ENCODE peak calls at places on chromosomes 6 and 20, in seven cellular contexts. N, Z, Q, K, J, Y and D are unnamed samples.

GRCh38 chr20:58691773-58692578 is 624 bp upstream of the NPEPL1 start:
- DNase-seq in N (no peak), Z (no peak), Q (no peak), K (no peak), J (no peak), Y (no peak), D (no peak)

GRCh38 chr6:162615016-162615717 is 112.4 kb downstream of the PRKN start:
- DNase-seq in N (no peak), K (no peak), Y (no peak), J (no peak), Q (no peak), Z (no peak), D (no peak)

GRCh38 chr20:54028276-54029011 is 42.0 kb downstream of the BCAS1 start:
- DNase-seq in Y (no peak), J (no peak), N (no peak), Q (no peak), K (peak), Z (no peak), D (no peak)

GRCh38 chr6:108937170-108937569 is 88.9 kb downstream of the ARMC2 start:
- DNase-seq in N (no peak), K (no peak), Z (no peak), J (no peak), Q (no peak), Y (no peak), D (no peak)

GRCh38 chr6:11828185-11828897 is 49.7 kb upstream of the ADTRP start:
- DNase-seq in J (no peak), Y (no peak), Z (no peak), N (no peak), K (no peak), Q (no peak), D (no peak)

GRCh38 chr6:34484899-34485298 is 19.0 kb downstream of the PACSIN1 start:
- DNase-seq in Q (peak), Z (no peak), N (no peak), K (no peak), Y (no peak), J (no peak), D (no peak)

GRCh38 chr20:13312300-13312699 is 91.2 kb downstream of the ISM1 start:
- DNase-seq in Y (no peak), Q (no peak), Z (no peak), N (no peak), J (no peak), K (no peak), D (no peak)

GRCh38 chr20:10079964-10080363 is 45.2 kb downstream of the ANKEF1 start:
- DNase-seq in N (no peak), Q (no peak), Z (no peak), Y (no peak), J (no peak), K (no peak), D (no peak)

GRCh38 chr6:166417285-166417691 is 34.5 kb upstream of the MPC1 start:
- DNase-seq in K (no peak), N (no peak), J (no peak), Z (no peak), Q (no peak), Y (no peak), D (no peak)

GRCh38 chr6:107822154-107823046 is 1.7 kb downstream of the SCML4 start:
- DNase-seq in Y (no peak), J (no peak), Z (no peak), Q (no peak), K (no peak), N (no peak), D (no peak)

GRCh38 chr20:32494498-32495216 is 90.5 kb downstream of the NOL4L start:
- DNase-seq in N (no peak), Z (no peak), Y (no peak), Q (no peak), J (no peak), K (no peak), D (no peak)

GRCh38 chr6:106525111-106525884 is 104.0 kb downstream of the RTN4IP1 start:
- DNase-seq in Y (no peak), Q (no peak), J (no peak), K (no peak), Z (no peak), N (no peak), D (no peak)

GRCh38 chr6:157885211-157885788 is 62.3 kb downstream of the SNX9 start:
- DNase-seq in Z (no peak), J (no peak), N (no peak), K (no peak), Y (no peak), Q (no peak), D (no peak)

GRCh38 chr6:26025047-26025893 is 62.0 kb upstream of the HFE start:
- DNase-seq in Z (no peak), Q (no peak), J (no peak), N (no peak), K (no peak), Y (no peak), D (no peak)

GRCh38 chr6:161054876-161055275 is 63.3 kb downstream of the MAP3K4 start:
- DNase-seq in Y (no peak), Q (no peak), Z (no peak), J (no peak), N (no peak), K (no peak), D (no peak)

GRCh38 chr6:107956586-107957164 is 1.3 kb downstream of the SEC63 start:
- DNase-seq in K (no peak), Q (no peak), Z (no peak), N (no peak), Y (peak), J (no peak), D (no peak)

GRCh38 chr20:20820104-20820503 is 107.7 kb upstream of the RALGAPA2 start:
- DNase-seq in Z (peak), Y (peak), Q (no peak), N (no peak), J (no peak), K (peak), D (no peak)

GRCh38 chr6:105981002-105981887 is 104.9 kb upstream of the PRDM1 start:
- DNase-seq in J (no peak), Y (no peak), Q (no peak), N (no peak), Z (no peak), K (no peak), D (no peak)